ENCODE peak calls at places on chromosomes 7 and 10, in seven cellular contexts. L is MM.1S, T is neural progenitor cell, H is mesendoderm, X is fibroblast of lung, V is A549, E is IMR-90. D is an unnamed sample.
A peak's percentile ranks its signal among the peaks of the same experiment; 100 is the strongest.

GRCh38 chr7:129422727-129423126 is 11.5 kb upstream of the STRIP2 start:
- DNase-seq in L (peak; percentile 6), T (no peak), H (no peak), X (no peak), V (no peak), E (no peak), D (no peak)

GRCh38 chr7:13702261-13702660 is 287.2 kb downstream of the ETV1 start:
- DNase-seq in L (no peak), T (no peak), H (no peak), X (peak; percentile 71), V (no peak), E (no peak), D (no peak)

GRCh38 chr10:123027861-123028260 is 19.1 kb downstream of the ACADSB start:
- DNase-seq in L (no peak), T (no peak), H (no peak), X (peak; percentile 8), V (no peak), E (peak; percentile 14), D (no peak)

GRCh38 chr10:69818676-69819239 is 17.1 kb downstream of the COL13A1 start:
- DNase-seq in L (no peak), T (no peak), H (peak; percentile 63), X (no peak), V (no peak), E (peak; percentile 38), D (no peak)

GRCh38 chr7:84204655-84205054 is 10.1 kb upstream of the SEMA3A start:
- DNase-seq in L (no peak), T (no peak), H (no peak), X (peak; percentile 82), V (no peak), E (peak; percentile 88), D (peak; percentile 66)

GRCh38 chr10:102657984-102658724 is 13.9 kb downstream of the TRIM8 start:
- DNase-seq in L (peak; percentile 1), T (no peak), H (no peak), X (no peak), V (no peak), E (peak; percentile 51), D (no peak)

GRCh38 chr7:47266799-47267198 is 315.1 kb downstream of the TNS3 start:
- DNase-seq in L (no peak), T (no peak), H (no peak), X (peak; percentile 28), V (no peak), E (peak; percentile 50), D (peak; percentile 57)

GRCh38 chr10:117609095-117609821 is 66.7 kb downstream of the EMX2 start:
- DNase-seq in L (no peak), T (no peak), H (no peak), X (peak; percentile 78), V (peak; percentile 50), E (peak; percentile 2), D (peak; percentile 56)

GRCh38 chr10:43066481-43066880 is 10.4 kb upstream of the RET start:
- DNase-seq in L (no peak), T (no peak), H (no peak), X (no peak), V (no peak), E (no peak), D (no peak)

GRCh38 chr10:129718548-129719414 is 245.3 kb downstream of the EBF3 start:
- DNase-seq in L (no peak), T (no peak), H (no peak), X (no peak), V (no peak), E (no peak), D (no peak)

DNA sequence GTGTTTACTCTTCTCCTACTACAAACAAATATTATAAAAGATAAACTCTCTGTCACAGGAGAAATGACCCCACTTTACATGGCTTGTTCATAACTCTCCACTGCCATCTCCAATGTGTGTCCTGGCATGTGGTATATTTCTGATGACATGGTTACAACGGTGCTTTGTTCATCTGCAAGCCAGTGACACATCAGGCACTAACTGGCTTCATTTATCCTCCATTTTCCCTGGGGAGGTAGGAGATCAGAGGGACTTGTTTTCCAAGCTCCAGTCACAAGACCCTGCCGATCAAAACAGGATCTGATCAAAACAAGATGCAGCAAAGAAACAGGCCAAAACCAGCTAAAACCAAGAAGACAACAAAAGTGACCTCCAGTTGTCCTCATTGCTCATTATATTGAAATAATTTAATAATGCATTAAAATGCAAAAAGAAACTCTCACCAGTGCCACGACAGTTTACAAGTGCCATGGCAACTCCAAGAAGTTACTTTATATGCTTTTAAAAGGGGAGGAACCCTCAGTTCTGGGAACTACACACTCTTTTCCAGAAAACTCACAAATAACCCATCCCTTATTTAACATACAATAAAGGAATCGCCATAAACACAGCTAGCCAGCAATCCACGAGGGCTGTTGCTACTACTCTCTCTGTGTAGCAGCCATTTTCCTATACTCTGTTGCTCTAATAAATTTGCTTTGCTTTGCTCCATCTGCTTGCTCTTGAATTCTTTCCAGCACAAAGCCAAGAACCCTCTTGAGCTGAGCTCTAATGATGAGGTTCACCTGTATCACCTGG is 224.2 kb downstream of the XPNPEP1 start:
- DNase-seq in L (no peak), T (no peak), H (no peak), X (no peak), V (no peak), E (no peak), D (no peak)
- H3K4me1 ChIP-seq in L (no peaks in the 10 kb centered on the region), T (no peaks in the 10 kb centered on the region), H (no peaks in the 10 kb centered on the region), X (no peaks in the 10 kb centered on the region), V (no peaks in the 10 kb centered on the region), E (no peaks in the 10 kb centered on the region), D (no peaks in the 10 kb centered on the region)

GRCh38 chr10:91627344-91628102 is 5.3 kb downstream of the PPP1R3C start:
- DNase-seq in L (no peak), T (no peak), H (no peak), X (no peak), V (no peak), E (no peak), D (no peak)
- H3K4me2 ChIP-seq in L (no peak overlapping the region), T (no peak overlapping the region), H (no peak overlapping the region), X (no peak overlapping the region), V (no peak overlapping the region), E (peak overlapping the region; percentile 95), D (no peak overlapping the region)

DNA sequence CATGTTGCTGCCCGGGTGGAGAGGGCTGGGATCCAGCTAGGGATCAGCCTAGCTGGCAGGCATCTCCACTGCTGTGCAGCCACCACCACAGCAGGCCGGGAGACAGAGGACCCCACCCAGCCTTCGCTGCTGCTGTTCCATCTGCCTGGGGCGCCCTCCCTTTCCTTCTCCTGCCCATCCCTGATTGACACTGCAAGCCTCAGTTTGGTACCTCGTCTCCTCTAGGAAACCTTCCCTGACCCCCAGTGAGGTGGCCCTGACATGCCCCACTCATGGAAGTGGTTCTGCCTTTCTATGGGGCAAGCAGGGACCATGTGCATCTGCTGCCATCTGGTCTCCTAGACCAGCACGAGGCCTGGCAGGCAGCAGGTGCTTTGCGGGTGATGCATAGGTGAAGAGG is 30.4 kb upstream of the DPYSL4 start:
- DNase-seq in L (no peak), T (no peak), H (no peak), X (no peak), V (no peak), E (no peak), D (no peak)
- H3K4me3 ChIP-seq in L (no peak overlapping the region), T (no peak overlapping the region), H (no peak overlapping the region), X (no peak overlapping the region), V (no peak overlapping the region), E (no peak overlapping the region), D (no peak overlapping the region)

GRCh38 chr7:131327049-131327625 is 539 bp upstream of the MKLN1 start:
- DNase-seq in L (no peak), T (no peak), H (peak; percentile 83), X (peak; percentile 77), V (peak; percentile 64), E (peak; percentile 79), D (peak; percentile 91)
- H3K4me1 ChIP-seq in L (peaks cover 20% of the 10 kb centered on the region), T (peaks cover 15% of the 10 kb centered on the region), H (peaks cover 6% of the 10 kb centered on the region), X (peaks cover 3% of the 10 kb centered on the region), V (peaks cover 57% of the 10 kb centered on the region), E (peaks cover 7% of the 10 kb centered on the region), D (peaks cover 4% of the 10 kb centered on the region)

DNA sequence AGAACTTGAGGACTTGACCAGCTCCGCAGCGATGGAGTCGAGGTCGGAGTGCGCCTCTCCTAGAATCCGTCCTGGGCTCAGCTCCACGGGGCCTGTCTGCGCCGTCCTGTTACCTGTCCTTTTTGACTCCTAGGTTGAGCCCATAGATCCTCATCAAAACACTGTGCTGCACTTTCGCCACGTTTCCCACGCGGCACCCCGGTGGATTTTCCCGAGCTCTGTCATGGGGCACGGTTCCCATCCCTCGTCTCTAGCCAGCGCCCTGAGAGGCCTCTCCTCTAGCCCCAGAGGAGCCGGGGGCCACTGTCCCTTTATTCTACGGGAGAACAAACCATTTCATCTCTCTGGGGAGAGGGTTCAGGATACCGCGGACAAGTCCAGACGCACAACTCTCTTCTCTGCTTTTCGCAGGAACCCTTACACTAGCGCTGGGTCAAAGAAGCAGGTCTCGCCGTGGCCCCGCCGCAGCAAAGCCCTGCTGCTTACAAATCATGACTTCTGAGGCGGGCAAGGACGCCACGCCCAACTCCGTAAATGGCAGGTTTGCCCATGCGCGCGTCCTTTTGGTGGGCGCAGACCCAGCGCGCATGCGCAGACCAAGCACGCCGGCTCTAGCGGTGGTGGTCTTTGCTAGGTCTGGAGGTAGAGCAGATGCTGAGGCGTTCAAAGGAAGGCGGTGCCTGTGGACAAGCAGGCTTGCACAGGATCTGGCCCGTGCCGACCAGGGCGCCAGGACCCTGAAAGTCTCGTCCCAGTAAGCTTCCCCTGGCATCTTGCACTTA is 10.3 kb upstream of the ANKRD7 start:
- DNase-seq in L (peak; percentile 75), T (no peak), H (no peak), X (peak; percentile 86), V (peak; percentile 71), E (peak; percentile 70), D (no peak)
- H3K4me2 ChIP-seq in L (peak overlapping the region; percentile 79), T (no peak overlapping the region), H (no peak overlapping the region), X (peak overlapping the region; percentile 92), V (peak overlapping the region; percentile 98), E (peak overlapping the region; percentile 95), D (no peak overlapping the region)

GRCh38 chr7:102169651-102170416 is 116.8 kb upstream of the SH2B2 start:
- DNase-seq in L (no peak), T (no peak), H (no peak), X (peak; percentile 45), V (no peak), E (peak; percentile 37), D (peak; percentile 68)
- H3K4me3 ChIP-seq in L (no peak overlapping the region), T (no peak overlapping the region), H (no peak overlapping the region), X (no peak overlapping the region), V (no peak overlapping the region), E (no peak overlapping the region), D (no peak overlapping the region)

GRCh38 chr7:146321301-146321700 is 204.7 kb downstream of the CNTNAP2 start:
- DNase-seq in L (no peak), T (peak; percentile 48), H (no peak), X (no peak), V (no peak), E (no peak), D (no peak)
- H3K4me1 ChIP-seq in L (no peaks in the 10 kb centered on the region), T (peaks cover 18% of the 10 kb centered on the region), H (no peaks in the 10 kb centered on the region), X (no peaks in the 10 kb centered on the region), V (no peaks in the 10 kb centered on the region), E (no peaks in the 10 kb centered on the region), D (no peaks in the 10 kb centered on the region)

GRCh38 chr7:108492742-108493141 is 33.2 kb downstream of the PNPLA8 start:
- DNase-seq in L (peak; percentile 79), T (no peak), H (peak; percentile 57), X (peak; percentile 4), V (no peak), E (no peak), D (no peak)
- H3K4me2 ChIP-seq in L (no peak overlapping the region), T (no peak overlapping the region), H (no peak overlapping the region), X (no peak overlapping the region), V (no peak overlapping the region), E (no peak overlapping the region), D (no peak overlapping the region)